ENCODE peak calls at places on chromosomes 5 and 9, in five cellular contexts. M is COR-L47, Z is astrocyte of the spinal cord, Y is fibroblast of the conjunctiva, W is ureter. L is an unnamed sample.

GRCh38 chr5:149800563-149801103 is 70.5 kb downstream of the PPARGC1B start:
- DNase-seq in M (no peak), Z (no peak), Y (no peak), W (no peak), L (no peak)

GRCh38 chr5:89241186-89241585 is 358.2 kb upstream of the MEF2C start:
- DNase-seq in M (no peak), Z (peak), Y (no peak), W (no peak), L (peak)

GRCh38 chr5:119290161-119290569 is 65.7 kb upstream of the TNFAIP8 start:
- DNase-seq in M (no peak), Z (no peak), Y (no peak), W (no peak), L (no peak)

GRCh38 chr5:150318613-150319483 is 16.1 kb upstream of the ARSI start:
- DNase-seq in M (no peak), Z (no peak), Y (no peak), W (no peak), L (no peak)

GRCh38 chr5:147446528-147446927 is 63.3 kb downstream of the DPYSL3 start:
- DNase-seq in M (no peak), Z (no peak), Y (peak), W (no peak), L (no peak)

GRCh38 chr5:111863801-111864200 is 106.8 kb upstream of the NREP start:
- DNase-seq in M (no peak), Z (peak), Y (no peak), W (no peak), L (no peak)

GRCh38 chr5:169094586-169095409 is 206.1 kb downstream of the SLIT3 start:
- DNase-seq in M (no peak), Z (peak), Y (peak), W (no peak), L (no peak)

GRCh38 chr9:23821400-23822181 is 4.4 kb downstream of the ELAVL2 start:
- DNase-seq in M (peak), Z (peak), Y (no peak), W (no peak), L (no peak)

GRCh38 chr9:35811364-35812024 is 568 bp downstream of the SPAG8 start:
- DNase-seq in M (no peak), Z (no peak), Y (no peak), W (no peak), L (no peak)

GRCh38 chr9:85740821-85741111 is 988 bp downstream of the AGTPBP1 start:
- DNase-seq in M (no peak), Z (peak), Y (no peak), W (no peak), L (no peak)

GRCh38 chr5:4189317-4189716 is 593.7 kb downstream of the IRX1 start:
- DNase-seq in M (no peak), Z (no peak), Y (no peak), W (no peak), L (no peak)

GRCh38 chr5:83551826-83552225 is 80.3 kb downstream of the VCAN start:
- DNase-seq in M (no peak), Z (no peak), Y (no peak), W (no peak), L (no peak)

GRCh38 chr9:108779506-108779905 is 76.3 kb downstream of the ACTL7B start:
- DNase-seq in M (no peak), Z (no peak), Y (no peak), W (no peak), L (no peak)

GRCh38 chr5:144328505-144328904 is 157.8 kb downstream of the KCTD16 start:
- DNase-seq in M (peak), Z (no peak), Y (no peak), W (no peak), L (no peak)

GRCh38 chr9:87684627-87685204 is 41.2 kb upstream of the CTSL start:
- DNase-seq in M (no peak), Z (no peak), Y (no peak), W (peak), L (no peak)